ENCODE peak calls at places on chromosomes 4 and X, in four cellular contexts. S, Z, B and T are unnamed samples.

GRCh38 chr4:184329235-184330007 is 111.7 kb upstream of the ENPP6 start:
- DNase-seq in S (peak), Z (no peak), B (no peak), T (no peak)

GRCh38 chr4:60216752-60217151 is 983.4 kb upstream of the ADGRL3 start:
- DNase-seq in S (no peak), Z (no peak), B (peak), T (peak)

GRCh38 chrX:18617351-18617750 is 54.6 kb downstream of the RS1 start:
- DNase-seq in S (no peak), Z (no peak), B (peak), T (peak)

GRCh38 chrX:69314436-69315348 is 149.4 kb upstream of the PJA1 start:
- DNase-seq in S (no peak), Z (no peak), B (no peak), T (no peak)

GRCh38 chr4:20251061-20251795 is 477 bp upstream of the SLIT2 start:
- DNase-seq in S (no peak), Z (no peak), B (no peak), T (no peak)

GRCh38 chr4:174274436-174274835 is 9.0 kb downstream of the FBXO8 start:
- DNase-seq in S (no peak), Z (no peak), B (no peak), T (no peak)

GRCh38 chr4:82287720-82288119 is 86.1 kb downstream of the HNRNPD start:
- DNase-seq in S (no peak), Z (no peak), B (no peak), T (no peak)

GRCh38 chr4:123826896-123827295 is 430.3 kb downstream of the SPRY1 start:
- DNase-seq in S (no peak), Z (no peak), B (no peak), T (no peak)

GRCh38 chrX:129655547-129656248 is 942 bp upstream of the APLN start:
- DNase-seq in S (no peak), Z (no peak), B (no peak), T (no peak)

GRCh38 chr4:112058433-112058832 is 86.8 kb upstream of the FAM241A start:
- DNase-seq in S (peak), Z (no peak), B (no peak), T (peak)

GRCh38 chrX:123756320-123756719 is 23.5 kb upstream of the THOC2 start:
- DNase-seq in S (no peak), Z (no peak), B (peak), T (no peak)

GRCh38 chrX:4682637-4683036 is 969.2 kb upstream of the PRKX start:
- DNase-seq in S (no peak), Z (no peak), B (no peak), T (no peak)

GRCh38 chrX:53280316-53280702 is 1.1 kb downstream of the IQSEC2 start:
- DNase-seq in S (no peak), Z (no peak), B (no peak), T (no peak)

GRCh38 chr4:150209140-150209829 is 131.0 kb downstream of the DCLK2 start:
- DNase-seq in S (peak), Z (peak), B (no peak), T (no peak)

GRCh38 chr4:109067509-109068205 is 234.8 kb downstream of the COL25A1 start:
- DNase-seq in S (no peak), Z (no peak), B (peak), T (peak)

GRCh38 chr4:19776021-19776459 is 475.7 kb upstream of the SLIT2 start:
- DNase-seq in S (peak), Z (peak), B (peak), T (peak)

GRCh38 chr4:186790630-186791029 is 67.0 kb upstream of the FAT1 start:
- DNase-seq in S (no peak), Z (no peak), B (peak), T (no peak)

GRCh38 chr4:3706111-3706511 is 60.1 kb upstream of the ADRA2C start:
- DNase-seq in S (no peak), Z (no peak), B (no peak), T (no peak)

GRCh38 chr4:123785515-123785914 is 388.9 kb downstream of the SPRY1 start:
- DNase-seq in S (no peak), Z (no peak), B (peak), T (peak)

GRCh38 chrX:130330146-130330545 is 9.6 kb upstream of the SLC25A14 start:
- DNase-seq in S (no peak), Z (no peak), B (no peak), T (no peak)

GRCh38 chr4:66300336-66300934 is 630.1 kb upstream of the EPHA5 start:
- DNase-seq in S (no peak), Z (no peak), B (peak), T (no peak)

GRCh38 chr4:110632506-110633357 is 9.9 kb upstream of the PITX2 start:
- DNase-seq in S (no peak), Z (no peak), B (no peak), T (no peak)

GRCh38 chrX:132853040-132853439 is 105.4 kb downstream of the HS6ST2 start:
- DNase-seq in S (no peak), Z (no peak), B (no peak), T (no peak)

GRCh38 chrX:37783284-37783683 is 3.4 kb downstream of the CYBB start:
- DNase-seq in S (no peak), Z (no peak), B (no peak), T (no peak)

GRCh38 chrX:2533424-2533823 is 32.6 kb upstream of the DHRSX start:
- DNase-seq in S (no peak), Z (no peak), B (no peak), T (no peak)

GRCh38 chr4:153117554-153117953 is 86.7 kb upstream of the TRIM2 start:
- DNase-seq in S (no peak), Z (no peak), B (no peak), T (no peak)